ENCODE peak calls at places on chromosome 13, in four cellular contexts. W, T, V and S are unnamed samples.

GRCh38 chr13:23447927-23448326 is 14.4 kb upstream of the SACS start:
- DNase-seq in W (no peak), V (no peak), T (no peak), S (no peak)

GRCh38 chr13:112893570-112894422 is 75.2 kb upstream of the MCF2L start:
- DNase-seq in V (no peak), T (peak), W (no peak), S (no peak)

GRCh38 chr13:43983373-43983772 is 103.7 kb downstream of the LACC1 start:
- DNase-seq in V (no peak), W (no peak), T (no peak), S (no peak)

GRCh38 chr13:81697826-81698225 is 1356.9 kb upstream of the SPRY2 start:
- DNase-seq in T (no peak), V (no peak), W (no peak), S (no peak)

GRCh38 chr13:29754486-29754806 is 96.0 kb downstream of the UBL3 start:
- DNase-seq in W (no peak), V (no peak), T (no peak), S (no peak)

GRCh38 chr13:104949840-104950805 is 1585.3 kb downstream of the EFNB2 start:
- DNase-seq in T (peak), W (no peak), V (no peak), S (no peak)

GRCh38 chr13:40563350-40564125 is 102.9 kb downstream of the FOXO1 start:
- DNase-seq in T (no peak), W (no peak), V (peak), S (peak)

GRCh38 chr13:79741006-79741405 is 260.1 kb downstream of the NDFIP2 start:
- DNase-seq in W (no peak), T (no peak), V (no peak), S (no peak)

GRCh38 chr13:25901460-25902376 is 150.1 kb downstream of the SHISA2 start:
- DNase-seq in T (peak), V (no peak), W (no peak), S (peak)

GRCh38 chr13:35472308-35473008 is 4.0 kb downstream of the MAB21L1 start:
- DNase-seq in V (no peak), T (no peak), W (no peak), S (no peak)

GRCh38 chr13:52356327-52356726 is 49.6 kb downstream of the THSD1 start:
- DNase-seq in W (no peak), V (no peak), T (no peak), S (no peak)

GRCh38 chr13:73717632-73718031 is 416.6 kb downstream of the KLF12 start:
- DNase-seq in V (no peak), T (peak), W (no peak), S (no peak)

GRCh38 chr13:32726374-32727037 is 140.3 kb downstream of the PDS5B start:
- DNase-seq in W (no peak), V (no peak), T (no peak), S (peak)

GRCh38 chr13:21342699-21343442 is 116.2 kb downstream of the ZDHHC20 start:
- DNase-seq in V (no peak), T (no peak), W (no peak), S (no peak)

GRCh38 chr13:33494596-33495214 is 209.2 kb upstream of the STARD13 start:
- DNase-seq in V (no peak), W (no peak), T (no peak), S (no peak)

GRCh38 chr13:47903836-47904235 is 97.2 kb downstream of the SUCLA2 start:
- DNase-seq in W (no peak), V (no peak), T (peak), S (peak)

GRCh38 chr13:90615236-90615635 is 732.3 kb upstream of the MIR17HG start:
- DNase-seq in T (no peak), W (no peak), V (no peak), S (no peak)

GRCh38 chr13:98484289-98485219 is 92.4 kb downstream of the STK24 start:
- DNase-seq in T (peak), V (peak), W (peak), S (peak)

GRCh38 chr13:80527400-80527799 is 186.5 kb upstream of the SPRY2 start:
- DNase-seq in T (no peak), W (no peak), V (no peak), S (no peak)

GRCh38 chr13:99432637-99433542 is 68.4 kb upstream of the TM9SF2 start:
- DNase-seq in T (no peak), V (no peak), W (peak), S (peak)

GRCh38 chr13:73000027-73000674 is 58.7 kb upstream of the KLF5 start:
- DNase-seq in V (no peak), W (no peak), T (peak), S (peak)

GRCh38 chr13:75759531-75759930 is 123.4 kb downstream of the LMO7 start:
- DNase-seq in T (no peak), W (no peak), V (no peak), S (no peak)

GRCh38 chr13:69935043-69935442 is 172.6 kb upstream of the ATXN8OS start:
- DNase-seq in V (no peak), W (no peak), T (peak), S (peak)

GRCh38 chr13:48304132-48304876 is 753 bp downstream of the RB1 start:
- DNase-seq in W (no peak), T (peak), V (peak), S (peak)

GRCh38 chr13:72565893-72566292 is 161.5 kb downstream of the MZT1 start:
- DNase-seq in V (no peak), T (peak), W (no peak), S (no peak)

GRCh38 chr13:98751397-98752110 is 918 bp downstream of the SLC15A1 start:
- DNase-seq in T (no peak), W (no peak), V (no peak), S (no peak)

GRCh38 chr13:60627071-60627686 is 230.2 kb downstream of the TDRD3 start:
- DNase-seq in V (no peak), T (peak), W (no peak), S (peak)

GRCh38 chr13:80571346-80572307 is 230.7 kb upstream of the SPRY2 start:
- DNase-seq in T (no peak), W (no peak), V (no peak), S (peak)

GRCh38 chr13:75473472-75473871 is 8.5 kb downstream of the TBC1D4 start:
- DNase-seq in W (no peak), T (no peak), V (no peak), S (peak)

GRCh38 chr13:61900033-61900432 is 484.4 kb upstream of the PCDH20 start:
- DNase-seq in V (no peak), W (no peak), T (no peak), S (no peak)

GRCh38 chr13:112973577-112973951 is 4.5 kb downstream of the MCF2L start:
- DNase-seq in V (no peak), W (no peak), T (no peak), S (no peak)

GRCh38 chr13:29875646-29876045 is 25.2 kb upstream of the UBL3 start:
- DNase-seq in W (no peak), T (no peak), V (no peak), S (no peak)

GRCh38 chr13:71149498-71150363 is 717.3 kb downstream of the DACH1 start:
- DNase-seq in T (no peak), V (no peak), W (no peak), S (no peak)

GRCh38 chr13:112722433-112723250 is 32.8 kb downstream of the ATP11A start:
- DNase-seq in T (peak), V (peak), W (no peak), S (no peak)

GRCh38 chr13:51297556-51297955 is 41.9 kb upstream of the SERPINE3 start:
- DNase-seq in V (no peak), W (no peak), T (no peak), S (no peak)